ENCODE peak calls at places on chromosomes 3 and 15, in eight cellular contexts. Q is cardiac fibroblast, G is progenitor cell of endocrine pancreas, B is stomach, W is A549, K is OCI-LY7, I is gastrocnemius medialis, J is AG09309. F is an unnamed sample.

GRCh38 chr3:46854543-46854942 is 8.7 kb downstream of the MYL3 start:
- DNase-seq in I (peak), G (no peak), Q (no peak), J (no peak), B (no peak), K (no peak), W (no peak), F (no peak)

GRCh38 chr15:80999623-81000036 is 1.1 kb upstream of the TLNRD1 start:
- DNase-seq in J (no peak), G (no peak), Q (no peak), B (peak), K (peak), I (no peak), W (no peak), F (no peak)

GRCh38 chr3:123765475-123766166 is 118.5 kb downstream of the MYLK start:
- DNase-seq in J (no peak), B (no peak), Q (peak), K (no peak), I (no peak), G (no peak), W (no peak), F (peak)

GRCh38 chr3:197186887-197187588 is 111.4 kb downstream of the DLG1 start:
- DNase-seq in B (no peak), Q (peak), K (peak), I (no peak), G (no peak), W (peak), J (no peak), F (peak)

GRCh38 chr3:75781079-75781745 is 4.1 kb downstream of the ZNF717 start:
- DNase-seq in B (no peak), K (no peak), G (no peak), I (no peak), W (no peak), J (no peak), Q (no peak), F (peak)

GRCh38 chr3:39144748-39145380 is 8.5 kb downstream of the CSRNP1 start:
- DNase-seq in B (no peak), K (no peak), J (no peak), W (no peak), I (no peak), Q (no peak), G (no peak), F (no peak)

GRCh38 chr15:57567909-57568308 is 23.8 kb upstream of the MYZAP start:
- DNase-seq in J (no peak), Q (peak), G (no peak), K (no peak), B (no peak), I (no peak), W (no peak), F (peak)

GRCh38 chr15:68531794-68532193 is 47.0 kb upstream of the CORO2B start:
- DNase-seq in J (no peak), I (no peak), B (no peak), G (no peak), W (no peak), K (no peak), Q (no peak), F (no peak)

GRCh38 chr3:55296781-55297180 is 190.3 kb downstream of the WNT5A start:
- DNase-seq in I (no peak), B (no peak), J (no peak), G (no peak), K (no peak), W (no peak), Q (no peak), F (no peak)

GRCh38 chr3:51706788-51707731 is at the start of gene GRM2:
- DNase-seq in I (peak), J (no peak), K (no peak), G (peak), B (peak), W (no peak), Q (peak), F (peak)

GRCh38 chr15:65863106-65863505 is 6.2 kb upstream of the RAB11A start:
- DNase-seq in I (no peak), G (no peak), Q (no peak), B (no peak), W (no peak), J (no peak), K (peak), F (no peak)

GRCh38 chr3:57130426-57131209 is 34.5 kb downstream of the IL17RD start:
- DNase-seq in W (no peak), G (peak), Q (peak), I (no peak), K (peak), J (no peak), B (no peak), F (no peak)

GRCh38 chr3:148757238-148757930 is 59.7 kb downstream of the AGTR1 start:
- DNase-seq in Q (peak), I (no peak), G (no peak), B (no peak), J (peak), W (no peak), K (no peak), F (peak)

GRCh38 chr3:30696403-30696819 is 90.0 kb downstream of the TGFBR2 start:
- DNase-seq in G (no peak), I (no peak), K (no peak), B (no peak), J (no peak), W (no peak), Q (peak), F (peak)

GRCh38 chr3:196867155-196867506 is 589 bp upstream of the SENP5 start:
- DNase-seq in G (no peak), K (no peak), Q (no peak), I (no peak), J (no peak), W (no peak), B (no peak), F (no peak)

GRCh38 chr15:78419331-78419730 is 18.7 kb upstream of the IREB2 start:
- DNase-seq in B (no peak), Q (no peak), K (no peak), G (no peak), I (no peak), J (no peak), W (no peak), F (no peak)

GRCh38 chr3:143360244-143360643 is 240.7 kb downstream of the CHST2 start:
- DNase-seq in G (no peak), K (no peak), W (no peak), Q (peak), B (no peak), I (no peak), J (no peak), F (peak)

GRCh38 chr3:9630550-9631139 is 18.7 kb upstream of the MTMR14 start:
- DNase-seq in J (no peak), K (no peak), I (no peak), G (no peak), Q (no peak), W (no peak), B (no peak), F (no peak)

GRCh38 chr3:186571644-186572013 is 1.1 kb downstream of the DNAJB11 start:
- DNase-seq in G (no peak), I (no peak), J (no peak), B (no peak), Q (no peak), W (no peak), K (no peak), F (no peak)

GRCh38 chr3:172391592-172392302 is 56.5 kb downstream of the GHSR start:
- DNase-seq in J (no peak), I (no peak), W (no peak), B (no peak), G (no peak), Q (peak), K (no peak), F (peak)

GRCh38 chr15:51904931-51905330 is 66.6 kb downstream of the LEO1 start:
- DNase-seq in Q (no peak), I (no peak), W (no peak), J (no peak), B (no peak), K (no peak), G (no peak), F (no peak)

GRCh38 chr15:51908312-51908711 is 63.3 kb downstream of the LEO1 start:
- DNase-seq in J (no peak), W (peak), I (no peak), G (no peak), Q (no peak), K (no peak), B (no peak), F (peak)

GRCh38 chr15:51912528-51912927 is 59.0 kb downstream of the LEO1 start:
- DNase-seq in K (no peak), W (no peak), B (no peak), Q (no peak), J (no peak), I (no peak), G (no peak), F (no peak)

GRCh38 chr15:51909591-51909990 is 62.0 kb downstream of the LEO1 start:
- DNase-seq in B (no peak), Q (no peak), K (no peak), I (no peak), G (no peak), J (no peak), W (no peak), F (no peak)

GRCh38 chr15:51907136-51907862 is 64.3 kb downstream of the LEO1 start:
- DNase-seq in J (no peak), B (peak), K (no peak), W (peak), I (no peak), G (no peak), Q (no peak), F (no peak)
- TF ChIP-seq CTCF in J (peak), B (no peak), K (peak), W (peak), I (no peak), G (peak), Q (no peak), F (no peak)

DNA sequence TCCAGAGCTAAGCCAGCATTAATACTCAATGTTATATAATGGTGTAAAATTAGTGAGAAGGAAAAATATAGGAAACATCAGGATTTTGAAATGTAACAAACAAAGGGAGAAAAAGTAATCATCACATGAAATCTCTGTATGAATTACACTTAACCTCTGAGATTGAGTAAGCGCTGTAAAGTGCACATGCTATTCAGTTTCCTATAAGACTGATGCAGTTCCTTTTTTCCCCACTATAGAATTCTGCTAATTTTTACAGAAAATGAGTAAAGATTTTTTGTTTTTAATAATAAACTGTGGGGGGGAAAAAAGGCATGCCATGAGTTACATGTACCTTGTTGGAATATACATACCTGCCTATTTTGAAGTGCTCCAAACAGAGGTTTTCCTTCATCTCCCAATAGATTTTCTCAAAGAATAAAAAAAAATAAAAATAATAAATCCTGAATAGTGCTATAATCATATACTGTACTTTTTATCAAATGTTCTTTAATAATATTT is 64.0 kb upstream of the TTBK2 start:
- DNase-seq in Q (no peak), K (no peak), G (no peak), B (no peak), W (no peak), J (no peak), I (no peak), F (no peak)
- TF ChIP-seq CTCF in Q (peak), K (peak), G (no peak), B (no peak), W (no peak), J (no peak), I (no peak), F (no peak)

GRCh38 chr3:33717866-33718594 is at the start of gene CLASP2:
- DNase-seq in Q (peak), J (peak), W (peak), I (peak), B (peak), K (peak), G (peak), F (peak)
- TF ChIP-seq CTCF in Q (no peak), J (no peak), W (no peak), I (no peak), B (no peak), K (no peak), G (peak), F (no peak)

GRCh38 chr3:134013280-134013679 is 16.4 kb downstream of the SLCO2A1 start:
- DNase-seq in I (no peak), J (no peak), G (no peak), Q (no peak), K (no peak), B (no peak), W (no peak), F (no peak)
- TF ChIP-seq CTCF in I (no peak), J (no peak), G (no peak), Q (no peak), K (no peak), B (no peak), W (no peak), F (no peak)

GRCh38 chr3:908839-909238 is 184.0 kb upstream of the CNTN6 start:
- DNase-seq in I (no peak), J (no peak), B (no peak), G (no peak), K (no peak), W (no peak), Q (no peak), F (peak)
- TF ChIP-seq CTCF in I (no peak), J (no peak), B (no peak), G (peak), K (no peak), W (no peak), Q (peak), F (peak)

GRCh38 chr15:82802497-82802896 is 3.4 kb downstream of the FSD2 start:
- DNase-seq in J (no peak), B (no peak), W (no peak), Q (no peak), G (no peak), I (no peak), K (no peak), F (no peak)
- TF ChIP-seq CTCF in J (no peak), B (no peak), W (no peak), Q (no peak), G (no peak), I (no peak), K (no peak), F (no peak)

GRCh38 chr15:63439536-63440264 is 58.1 kb upstream of the CA12 start:
- DNase-seq in W (no peak), G (no peak), I (no peak), Q (no peak), J (no peak), B (no peak), K (no peak), F (no peak)

GRCh38 chr15:63435416-63435815 is 53.8 kb upstream of the CA12 start:
- DNase-seq in I (no peak), Q (no peak), G (no peak), B (no peak), J (no peak), W (no peak), K (no peak), F (no peak)

GRCh38 chr15:63434567-63435219 is 53.0 kb upstream of the CA12 start:
- DNase-seq in I (no peak), G (no peak), J (no peak), K (no peak), Q (no peak), B (no peak), W (no peak), F (no peak)

GRCh38 chr15:63440265-63440648 is 58.6 kb upstream of the CA12 start:
- DNase-seq in Q (no peak), K (no peak), W (no peak), I (no peak), J (no peak), G (no peak), B (no peak), F (no peak)

DNA sequence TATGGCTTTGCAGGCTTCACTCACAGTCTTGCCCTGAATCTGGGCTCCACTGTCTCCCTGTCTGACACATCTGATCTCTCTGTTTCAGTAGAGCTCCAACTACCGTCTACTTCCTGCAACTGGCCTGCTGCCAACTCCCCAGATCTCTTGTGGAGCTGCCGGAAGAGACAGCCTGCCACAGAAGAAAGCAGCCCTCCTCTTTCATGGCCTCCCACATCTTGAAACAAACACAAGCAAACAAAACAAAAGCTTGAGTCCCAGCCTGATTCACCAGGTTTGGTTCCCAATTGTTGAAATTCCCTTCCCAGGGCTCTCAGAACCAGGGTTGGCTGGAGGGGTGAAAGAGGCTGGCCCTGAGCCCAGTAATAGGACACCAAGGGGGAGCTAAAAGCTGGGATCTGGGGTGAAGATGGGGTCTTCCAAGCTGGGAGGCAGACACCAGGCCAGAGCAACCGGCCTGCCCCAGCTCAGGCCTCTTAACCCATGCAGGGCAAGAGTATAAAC is 55.3 kb upstream of the CA12 start:
- DNase-seq in K (no peak), W (peak), B (peak), J (peak), G (no peak), I (peak), Q (peak), F (peak)
- TF ChIP-seq CTCF in K (no peak), W (no peak), B (no peak), J (no peak), G (peak), I (no peak), Q (peak), F (peak)

GRCh38 chr3:133442518-133442917 is 42.7 kb downstream of the BFSP2 start:
- DNase-seq in I (no peak), K (no peak), W (no peak), G (no peak), B (no peak), J (no peak), Q (no peak), F (no peak)

GRCh38 chr3:133440652-133441051 is 40.8 kb downstream of the BFSP2 start:
- DNase-seq in K (no peak), W (no peak), I (peak), J (no peak), Q (no peak), G (no peak), B (no peak), F (no peak)

GRCh38 chr3:133445111-133445510 is 45.3 kb downstream of the BFSP2 start:
- DNase-seq in I (no peak), K (peak), G (no peak), B (no peak), Q (no peak), W (no peak), J (no peak), F (no peak)

GRCh38 chr3:133441867-133442270 is 42.0 kb downstream of the BFSP2 start:
- DNase-seq in Q (no peak), W (no peak), K (no peak), J (no peak), I (no peak), G (no peak), B (no peak), F (no peak)

DNA sequence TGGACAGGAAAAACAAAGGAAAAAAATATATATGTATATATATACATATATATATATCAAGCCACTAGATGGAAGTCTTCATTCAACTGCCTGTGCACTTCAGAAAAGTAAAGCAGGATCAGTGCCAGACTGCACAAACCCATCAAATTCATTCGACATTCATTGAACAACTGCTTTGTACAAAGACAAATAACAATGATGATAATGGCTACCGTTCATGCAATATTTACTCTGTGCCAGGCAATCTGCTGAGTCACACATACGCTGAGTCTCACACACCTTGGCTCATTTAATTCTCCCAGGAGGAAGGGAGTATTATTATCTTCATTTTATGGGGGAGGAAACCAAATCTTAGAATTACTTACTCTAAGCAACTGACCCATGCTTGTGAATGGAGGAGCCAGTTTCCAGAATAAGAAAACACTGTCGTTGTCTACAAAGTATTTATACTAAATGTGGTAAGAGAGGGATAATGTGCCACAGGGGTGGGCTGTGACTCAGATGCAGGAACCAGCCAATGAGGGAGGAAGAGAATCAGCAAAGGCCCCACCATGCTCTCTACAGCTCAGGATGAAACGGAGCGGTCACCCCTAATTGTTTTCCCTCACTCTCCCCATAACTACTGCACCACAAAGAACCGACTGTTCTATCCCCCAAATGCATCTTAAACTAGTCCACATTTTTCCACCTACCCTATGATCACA is 44.4 kb downstream of the BFSP2 start:
- DNase-seq in Q (peak), K (peak), G (no peak), J (no peak), W (peak), B (peak), I (no peak), F (peak)
- TF ChIP-seq CTCF in Q (peak), K (peak), G (no peak), J (no peak), W (peak), B (no peak), I (no peak), F (no peak)

F was measured in fibroblast of pulmonary artery.